ENCODE peak calls at places on chromosome 17, in seven cellular contexts. One of them, this sample, is unnamed.
A peak's percentile ranks its signal among the peaks of the same experiment; 100 is the strongest.

GRCh38 chr17:76716146-76716833 is 5.5 kb upstream of the MXRA7 start:
- DNase-seq in stimulated activated CD8-positive, alpha-beta memory T cell treated with anti-CD3 and anti-CD28 coated beads, Interleukin-4, amount 100 ng/mL, for 24 hours: peak; percentile 59
- DNase-seq in activated CD8-positive, alpha-beta T cell treated with anti-CD3 and anti-CD28 coated beads for 36 hours: peak; percentile 93
- DNase-seq in GM06990: no peak
- DNase-seq in B cell: no peak
- DNase-seq in stimulated activated CD4-positive, alpha-beta T cell treated with anti-CD3 and anti-CD28 coated beads, Interleukin-12 subunit alpha, Interleukin-12 subunit beta, amount 100 ng/mL, for 24 hours: no peak
- DNase-seq in ascending aorta: peak; percentile 90
- DNase-seq in this sample: no peak

GRCh38 chr17:63760771-63761539 is 12.4 kb downstream of the CCDC47 start:
- DNase-seq in activated CD8-positive, alpha-beta T cell treated with anti-CD3 and anti-CD28 coated beads for 36 hours: peak; percentile 60
- DNase-seq in ascending aorta: no peak
- DNase-seq in GM06990: no peak
- DNase-seq in stimulated activated CD8-positive, alpha-beta memory T cell treated with anti-CD3 and anti-CD28 coated beads, Interleukin-4, amount 100 ng/mL, for 24 hours: no peak
- DNase-seq in B cell: no peak
- DNase-seq in stimulated activated CD4-positive, alpha-beta T cell treated with anti-CD3 and anti-CD28 coated beads, Interleukin-12 subunit alpha, Interleukin-12 subunit beta, amount 100 ng/mL, for 24 hours: no peak
- DNase-seq in this sample: no peak

GRCh38 chr17:1929896-1930750 is 95.0 kb downstream of the RTN4RL1 start:
- DNase-seq in stimulated activated CD4-positive, alpha-beta T cell treated with anti-CD3 and anti-CD28 coated beads, Interleukin-12 subunit alpha, Interleukin-12 subunit beta, amount 100 ng/mL, for 24 hours: no peak
- DNase-seq in activated CD8-positive, alpha-beta T cell treated with anti-CD3 and anti-CD28 coated beads for 36 hours: no peak
- DNase-seq in stimulated activated CD8-positive, alpha-beta memory T cell treated with anti-CD3 and anti-CD28 coated beads, Interleukin-4, amount 100 ng/mL, for 24 hours: no peak
- DNase-seq in GM06990: no peak
- DNase-seq in ascending aorta: no peak
- DNase-seq in B cell: no peak
- DNase-seq in this sample: no peak

GRCh38 chr17:79632432-79632735 is 21.5 kb upstream of the RBFOX3 start:
- DNase-seq in stimulated activated CD4-positive, alpha-beta T cell treated with anti-CD3 and anti-CD28 coated beads, Interleukin-12 subunit alpha, Interleukin-12 subunit beta, amount 100 ng/mL, for 24 hours: no peak
- DNase-seq in ascending aorta: peak; percentile 42
- DNase-seq in stimulated activated CD8-positive, alpha-beta memory T cell treated with anti-CD3 and anti-CD28 coated beads, Interleukin-4, amount 100 ng/mL, for 24 hours: no peak
- DNase-seq in GM06990: no peak
- DNase-seq in activated CD8-positive, alpha-beta T cell treated with anti-CD3 and anti-CD28 coated beads for 36 hours: no peak
- DNase-seq in B cell: peak; percentile 10
- DNase-seq in this sample: no peak

GRCh38 chr17:45313927-45314760 is 2.7 kb downstream of the MAP3K14 start:
- DNase-seq in activated CD8-positive, alpha-beta T cell treated with anti-CD3 and anti-CD28 coated beads for 36 hours: no peak
- DNase-seq in B cell: no peak
- DNase-seq in GM06990: no peak
- DNase-seq in ascending aorta: no peak
- DNase-seq in stimulated activated CD4-positive, alpha-beta T cell treated with anti-CD3 and anti-CD28 coated beads, Interleukin-12 subunit alpha, Interleukin-12 subunit beta, amount 100 ng/mL, for 24 hours: no peak
- DNase-seq in stimulated activated CD8-positive, alpha-beta memory T cell treated with anti-CD3 and anti-CD28 coated beads, Interleukin-4, amount 100 ng/mL, for 24 hours: no peak
- DNase-seq in this sample: no peak

GRCh38 chr17:45902892-45903346 is 8.6 kb downstream of the MAPT start:
- DNase-seq in stimulated activated CD4-positive, alpha-beta T cell treated with anti-CD3 and anti-CD28 coated beads, Interleukin-12 subunit alpha, Interleukin-12 subunit beta, amount 100 ng/mL, for 24 hours: no peak
- DNase-seq in activated CD8-positive, alpha-beta T cell treated with anti-CD3 and anti-CD28 coated beads for 36 hours: no peak
- DNase-seq in GM06990: no peak
- DNase-seq in B cell: no peak
- DNase-seq in ascending aorta: no peak
- DNase-seq in stimulated activated CD8-positive, alpha-beta memory T cell treated with anti-CD3 and anti-CD28 coated beads, Interleukin-4, amount 100 ng/mL, for 24 hours: no peak
- DNase-seq in this sample: no peak

GRCh38 chr17:1002412-1002753 is 5.5 kb downstream of the TIMM22 start:
- DNase-seq in GM06990: no peak
- DNase-seq in activated CD8-positive, alpha-beta T cell treated with anti-CD3 and anti-CD28 coated beads for 36 hours: no peak
- DNase-seq in ascending aorta: peak; percentile 66
- DNase-seq in B cell: no peak
- DNase-seq in stimulated activated CD4-positive, alpha-beta T cell treated with anti-CD3 and anti-CD28 coated beads, Interleukin-12 subunit alpha, Interleukin-12 subunit beta, amount 100 ng/mL, for 24 hours: no peak
- DNase-seq in stimulated activated CD8-positive, alpha-beta memory T cell treated with anti-CD3 and anti-CD28 coated beads, Interleukin-4, amount 100 ng/mL, for 24 hours: no peak
- DNase-seq in this sample: no peak

GRCh38 chr17:57110579-57111367 is 25.7 kb downstream of the AKAP1 start:
- DNase-seq in stimulated activated CD4-positive, alpha-beta T cell treated with anti-CD3 and anti-CD28 coated beads, Interleukin-12 subunit alpha, Interleukin-12 subunit beta, amount 100 ng/mL, for 24 hours: no peak
- DNase-seq in GM06990: no peak
- DNase-seq in B cell: no peak
- DNase-seq in activated CD8-positive, alpha-beta T cell treated with anti-CD3 and anti-CD28 coated beads for 36 hours: no peak
- DNase-seq in stimulated activated CD8-positive, alpha-beta memory T cell treated with anti-CD3 and anti-CD28 coated beads, Interleukin-4, amount 100 ng/mL, for 24 hours: no peak
- DNase-seq in ascending aorta: no peak
- DNase-seq in this sample: no peak

GRCh38 chr17:1649844-1650409 is at the start of gene RILP:
- DNase-seq in activated CD8-positive, alpha-beta T cell treated with anti-CD3 and anti-CD28 coated beads for 36 hours: no peak
- DNase-seq in B cell: no peak
- DNase-seq in stimulated activated CD4-positive, alpha-beta T cell treated with anti-CD3 and anti-CD28 coated beads, Interleukin-12 subunit alpha, Interleukin-12 subunit beta, amount 100 ng/mL, for 24 hours: no peak
- DNase-seq in ascending aorta: peak; percentile 89
- DNase-seq in stimulated activated CD8-positive, alpha-beta memory T cell treated with anti-CD3 and anti-CD28 coated beads, Interleukin-4, amount 100 ng/mL, for 24 hours: no peak
- DNase-seq in GM06990: no peak
- DNase-seq in this sample: no peak

GRCh38 chr17:78415821-78416301 is 37.4 kb downstream of the PGS1 start:
- DNase-seq in stimulated activated CD8-positive, alpha-beta memory T cell treated with anti-CD3 and anti-CD28 coated beads, Interleukin-4, amount 100 ng/mL, for 24 hours: no peak
- DNase-seq in GM06990: no peak
- DNase-seq in stimulated activated CD4-positive, alpha-beta T cell treated with anti-CD3 and anti-CD28 coated beads, Interleukin-12 subunit alpha, Interleukin-12 subunit beta, amount 100 ng/mL, for 24 hours: no peak
- DNase-seq in B cell: no peak
- DNase-seq in activated CD8-positive, alpha-beta T cell treated with anti-CD3 and anti-CD28 coated beads for 36 hours: no peak
- DNase-seq in ascending aorta: no peak
- DNase-seq in this sample: no peak